ENCODE peak calls at places on chromosomes 11 and 22, in seven cellular contexts. One of them, this sample, is unnamed.

GRCh38 chr22:41000941-41001721 is 50.0 kb downstream of the RBX1 start:
- DNase-seq in HCT116: no peak
- DNase-seq in SK-N-SH: no peak
- DNase-seq in GM12878: no peak
- DNase-seq in HepG2: no peak
- DNase-seq in H1: no peak
- DNase-seq in K562: no peak
- DNase-seq in this sample: no peak

GRCh38 chr22:44268431-44269116 is 44.2 kb downstream of the SHISAL1 start:
- DNase-seq in HCT116: no peak
- DNase-seq in SK-N-SH: no peak
- DNase-seq in GM12878: no peak
- DNase-seq in HepG2: no peak
- DNase-seq in H1: no peak
- DNase-seq in K562: no peak
- DNase-seq in this sample: no peak

GRCh38 chr11:9176136-9176535 is 84.7 kb upstream of the SCUBE2 start:
- DNase-seq in HCT116: no peak
- DNase-seq in SK-N-SH: no peak
- DNase-seq in GM12878: no peak
- DNase-seq in HepG2: no peak
- DNase-seq in H1: no peak
- DNase-seq in K562: no peak
- DNase-seq in this sample: no peak

GRCh38 chr11:15159085-15159484 is 44.4 kb downstream of the INSC start:
- DNase-seq in HCT116: peak
- DNase-seq in SK-N-SH: peak
- DNase-seq in GM12878: no peak
- DNase-seq in HepG2: no peak
- DNase-seq in H1: no peak
- DNase-seq in K562: peak
- DNase-seq in this sample: peak

GRCh38 chr11:132576706-132577105 is 955.6 kb downstream of the OPCML start:
- DNase-seq in HCT116: no peak
- DNase-seq in SK-N-SH: no peak
- DNase-seq in GM12878: no peak
- DNase-seq in HepG2: no peak
- DNase-seq in H1: no peak
- DNase-seq in K562: no peak
- DNase-seq in this sample: no peak

GRCh38 chr11:24716403-24716802 is 219.6 kb downstream of the LUZP2 start:
- DNase-seq in HCT116: no peak
- DNase-seq in SK-N-SH: no peak
- DNase-seq in GM12878: no peak
- DNase-seq in HepG2: no peak
- DNase-seq in H1: no peak
- DNase-seq in K562: no peak
- DNase-seq in this sample: no peak

GRCh38 chr11:100929377-100929776 is 200.2 kb downstream of the PGR start:
- DNase-seq in HCT116: no peak
- DNase-seq in SK-N-SH: no peak
- DNase-seq in GM12878: no peak
- DNase-seq in HepG2: no peak
- DNase-seq in H1: no peak
- DNase-seq in K562: no peak
- DNase-seq in this sample: no peak

GRCh38 chr22:49257551-49257951 is 570.1 kb downstream of the BRD1 start:
- DNase-seq in HCT116: no peak
- DNase-seq in SK-N-SH: no peak
- DNase-seq in GM12878: no peak
- DNase-seq in HepG2: no peak
- DNase-seq in H1: no peak
- DNase-seq in K562: no peak
- DNase-seq in this sample: no peak

GRCh38 chr22:22590136-22590891 is 31.2 kb upstream of the PRAME start:
- DNase-seq in HCT116: no peak
- DNase-seq in SK-N-SH: no peak
- DNase-seq in GM12878: no peak
- DNase-seq in HepG2: no peak
- DNase-seq in H1: no peak
- DNase-seq in K562: no peak
- DNase-seq in this sample: no peak

GRCh38 chr22:28032896-28033295 is 113.8 kb upstream of the PITPNB start:
- DNase-seq in HCT116: no peak
- DNase-seq in SK-N-SH: no peak
- DNase-seq in GM12878: no peak
- DNase-seq in HepG2: no peak
- DNase-seq in H1: no peak
- DNase-seq in K562: peak
- DNase-seq in this sample: no peak

GRCh38 chr11:45091563-45092392 is 54.7 kb upstream of the PRDM11 start:
- DNase-seq in HCT116: no peak
- DNase-seq in SK-N-SH: no peak
- DNase-seq in GM12878: no peak
- DNase-seq in HepG2: no peak
- DNase-seq in H1: peak
- DNase-seq in K562: no peak
- DNase-seq in this sample: peak

GRCh38 chr11:34415538-34415937 is 23.2 kb upstream of the CAT start:
- DNase-seq in HCT116: no peak
- DNase-seq in SK-N-SH: no peak
- DNase-seq in GM12878: no peak
- DNase-seq in HepG2: peak
- DNase-seq in H1: no peak
- DNase-seq in K562: no peak
- DNase-seq in this sample: no peak

GRCh38 chr11:16153951-16154350 is 202.4 kb downstream of the SOX6 start:
- DNase-seq in HCT116: no peak
- DNase-seq in SK-N-SH: no peak
- DNase-seq in GM12878: no peak
- DNase-seq in HepG2: no peak
- DNase-seq in H1: no peak
- DNase-seq in K562: no peak
- DNase-seq in this sample: no peak

GRCh38 chr11:16843307-16843706 is 104.9 kb downstream of the C11orf58 start:
- DNase-seq in HCT116: no peak
- DNase-seq in SK-N-SH: peak
- DNase-seq in GM12878: no peak
- DNase-seq in HepG2: peak
- DNase-seq in H1: no peak
- DNase-seq in K562: no peak
- DNase-seq in this sample: no peak

GRCh38 chr22:46537946-46538815 is 761 bp upstream of the CELSR1 start:
- DNase-seq in HCT116: no peak
- DNase-seq in SK-N-SH: peak
- DNase-seq in GM12878: no peak
- DNase-seq in HepG2: no peak
- DNase-seq in H1: peak
- DNase-seq in K562: no peak
- DNase-seq in this sample: peak

GRCh38 chr22:49629586-49630447 is 197.9 kb downstream of the BRD1 start:
- DNase-seq in HCT116: no peak
- DNase-seq in SK-N-SH: no peak
- DNase-seq in GM12878: no peak
- DNase-seq in HepG2: no peak
- DNase-seq in H1: no peak
- DNase-seq in K562: no peak
- DNase-seq in this sample: no peak

GRCh38 chr22:23517804-23518380 is 62.2 kb downstream of the IGLL1 start:
- DNase-seq in HCT116: no peak
- DNase-seq in SK-N-SH: no peak
- DNase-seq in GM12878: no peak
- DNase-seq in HepG2: no peak
- DNase-seq in H1: no peak
- DNase-seq in K562: no peak
- DNase-seq in this sample: no peak

GRCh38 chr11:2555891-2556290 is 111.1 kb downstream of the KCNQ1 start:
- DNase-seq in HCT116: no peak
- DNase-seq in SK-N-SH: no peak
- DNase-seq in GM12878: no peak
- DNase-seq in HepG2: no peak
- DNase-seq in H1: no peak
- DNase-seq in K562: no peak
- DNase-seq in this sample: no peak

GRCh38 chr11:110219011-110219785 is 77.2 kb downstream of the RDX start:
- DNase-seq in HCT116: no peak
- DNase-seq in SK-N-SH: no peak
- DNase-seq in GM12878: no peak
- DNase-seq in HepG2: no peak
- DNase-seq in H1: no peak
- DNase-seq in K562: no peak
- DNase-seq in this sample: no peak

GRCh38 chr11:69541001-69541285 is 59.5 kb downstream of the LINC01488 start:
- DNase-seq in HCT116: no peak
- DNase-seq in SK-N-SH: no peak
- DNase-seq in GM12878: no peak
- DNase-seq in HepG2: no peak
- DNase-seq in H1: no peak
- DNase-seq in K562: no peak
- DNase-seq in this sample: no peak

GRCh38 chr11:10295056-10295901 is 1.3 kb upstream of the SBF2 start:
- DNase-seq in HCT116: no peak
- DNase-seq in SK-N-SH: no peak
- DNase-seq in GM12878: no peak
- DNase-seq in HepG2: no peak
- DNase-seq in H1: no peak
- DNase-seq in K562: no peak
- DNase-seq in this sample: no peak

GRCh38 chr11:10293423-10294288 is at the start of gene SBF2:
- DNase-seq in HCT116: no peak
- DNase-seq in SK-N-SH: peak
- DNase-seq in GM12878: no peak
- DNase-seq in HepG2: peak
- DNase-seq in H1: peak
- DNase-seq in K562: peak
- DNase-seq in this sample: peak

GRCh38 chr11:10289765-10290420 is 4.1 kb downstream of the SBF2 start:
- DNase-seq in HCT116: no peak
- DNase-seq in SK-N-SH: no peak
- DNase-seq in GM12878: no peak
- DNase-seq in HepG2: no peak
- DNase-seq in H1: no peak
- DNase-seq in K562: no peak
- DNase-seq in this sample: no peak

GRCh38 chr11:10298342-10298741 is 4.3 kb upstream of the SBF2 start:
- DNase-seq in HCT116: no peak
- DNase-seq in SK-N-SH: no peak
- DNase-seq in GM12878: peak
- DNase-seq in HepG2: peak
- DNase-seq in H1: no peak
- DNase-seq in K562: peak
- DNase-seq in this sample: no peak

DNA sequence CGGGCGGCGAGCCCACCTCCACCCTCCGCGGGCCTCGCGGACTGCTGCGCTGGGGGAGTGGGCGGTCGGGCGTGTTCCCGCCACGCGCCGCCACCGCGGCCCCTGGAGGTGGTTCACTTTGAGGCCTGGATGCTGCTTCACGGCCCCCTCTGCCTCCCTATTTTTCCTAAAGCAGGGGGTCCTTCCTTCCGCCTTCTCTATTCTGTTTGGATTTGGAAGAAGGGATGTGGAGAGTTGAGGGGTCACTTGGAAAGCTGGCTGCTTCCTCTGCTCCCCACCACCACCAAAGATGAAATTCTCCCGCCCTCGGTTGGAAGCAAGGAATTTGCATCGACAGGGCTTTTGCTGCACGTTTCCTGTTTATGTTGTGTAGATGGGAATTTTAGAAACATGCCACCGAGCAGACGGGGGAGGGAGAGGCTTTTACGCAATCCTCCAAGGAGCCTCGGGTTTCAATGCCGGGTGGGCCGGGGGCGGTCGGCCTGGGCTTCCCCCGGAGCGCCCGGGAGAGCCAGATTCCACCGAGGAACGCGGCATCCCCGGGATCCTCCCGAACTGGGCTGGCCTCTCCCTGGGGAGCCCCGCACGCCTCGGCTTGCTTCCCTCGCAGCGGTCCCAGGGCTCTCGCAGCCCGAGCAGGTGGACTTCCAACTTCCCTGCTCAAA is 402 bp upstream of the SBF2 start:
- DNase-seq in HCT116: no peak
- DNase-seq in SK-N-SH: peak
- DNase-seq in GM12878: no peak
- DNase-seq in HepG2: no peak
- DNase-seq in H1: peak
- DNase-seq in K562: peak
- DNase-seq in this sample: peak
- TF ChIP-seq JUND in HCT116: no peak
- TF ChIP-seq JUND in SK-N-SH: no peak
- TF ChIP-seq JUND in GM12878: no peak
- TF ChIP-seq JUND in HepG2: no peak
- TF ChIP-seq JUND in H1: no peak
- TF ChIP-seq JUND in K562: no peak
- TF ChIP-seq JUND in this sample: no peak

DNA sequence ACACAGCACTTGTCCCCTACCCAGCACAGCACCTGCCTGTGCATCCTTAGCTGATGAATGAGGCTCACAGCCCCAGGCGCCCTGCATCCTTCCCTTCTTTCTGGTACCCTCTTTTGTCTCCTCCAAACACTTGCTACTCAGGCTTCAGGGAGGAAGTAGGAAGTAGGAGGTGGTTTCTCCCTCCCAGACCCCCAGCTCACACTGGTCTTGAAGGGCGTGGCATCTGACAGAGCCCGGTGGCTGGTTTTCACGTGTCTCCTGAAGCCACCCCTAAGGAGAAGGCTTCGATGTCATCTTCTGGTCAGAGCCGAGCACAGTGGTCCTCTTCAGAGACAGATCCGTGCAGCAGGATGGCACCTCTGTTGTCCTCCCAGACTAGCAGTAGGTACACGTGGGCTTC is 109.8 kb downstream of the PTPRJ start:
- DNase-seq in HCT116: no peak
- DNase-seq in SK-N-SH: no peak
- DNase-seq in GM12878: no peak
- DNase-seq in HepG2: no peak
- DNase-seq in H1: no peak
- DNase-seq in K562: no peak
- DNase-seq in this sample: no peak
- TF ChIP-seq JUND in HCT116: no peak
- TF ChIP-seq JUND in SK-N-SH: no peak
- TF ChIP-seq JUND in GM12878: no peak
- TF ChIP-seq JUND in HepG2: no peak
- TF ChIP-seq JUND in H1: no peak
- TF ChIP-seq JUND in K562: no peak
- TF ChIP-seq JUND in this sample: no peak

GRCh38 chr11:27839226-27839913 is 139.1 kb upstream of the BDNF start:
- DNase-seq in HCT116: no peak
- DNase-seq in SK-N-SH: no peak
- DNase-seq in GM12878: no peak
- DNase-seq in HepG2: peak
- DNase-seq in H1: no peak
- DNase-seq in K562: no peak
- DNase-seq in this sample: peak
- TF ChIP-seq JUND in HCT116: no peak
- TF ChIP-seq JUND in SK-N-SH: no peak
- TF ChIP-seq JUND in GM12878: no peak
- TF ChIP-seq JUND in HepG2: no peak
- TF ChIP-seq JUND in H1: no peak
- TF ChIP-seq JUND in K562: no peak
- TF ChIP-seq JUND in this sample: no peak

GRCh38 chr11:77690649-77691048 is 53.1 kb upstream of the CLNS1A start:
- DNase-seq in HCT116: no peak
- DNase-seq in SK-N-SH: no peak
- DNase-seq in GM12878: no peak
- DNase-seq in HepG2: no peak
- DNase-seq in H1: no peak
- DNase-seq in K562: no peak
- DNase-seq in this sample: no peak

GRCh38 chr11:77687088-77687487 is 49.5 kb upstream of the CLNS1A start:
- DNase-seq in HCT116: no peak
- DNase-seq in SK-N-SH: no peak
- DNase-seq in GM12878: no peak
- DNase-seq in HepG2: no peak
- DNase-seq in H1: no peak
- DNase-seq in K562: no peak
- DNase-seq in this sample: no peak
- TF ChIP-seq JUND in HCT116: no peak
- TF ChIP-seq JUND in SK-N-SH: no peak
- TF ChIP-seq JUND in GM12878: no peak
- TF ChIP-seq JUND in HepG2: no peak
- TF ChIP-seq JUND in H1: no peak
- TF ChIP-seq JUND in K562: no peak
- TF ChIP-seq JUND in this sample: no peak

This sample was measured in T47D.